ENCODE peak calls at places on chromosomes 3 and 15, in five cellular contexts. Z is AG09309; K is neural progenitor cell; C is CD8-positive, alpha-beta T cell; F is psoas muscle. W is an unnamed sample.

GRCh38 chr3:24416224-24416623 is 78.4 kb downstream of the THRB start:
- DNase-seq in Z (no peak), K (no peak), C (no peak), F (no peak), W (no peak)

GRCh38 chr3:12224181-12225147 is 64.4 kb upstream of the PPARG start:
- DNase-seq in Z (peak), K (peak), C (no peak), F (no peak), W (peak)

GRCh38 chr3:122793568-122794416 is at the start of gene HSPBAP1:
- DNase-seq in Z (peak), K (peak), C (peak), F (peak), W (peak)

GRCh38 chr3:129521702-129522101 is 6.7 kb upstream of the RHO start:
- DNase-seq in Z (no peak), K (no peak), C (no peak), F (no peak), W (no peak)

GRCh38 chr3:49133226-49133951 is 539 bp upstream of the LAMB2 start:
- DNase-seq in Z (peak), K (peak), C (no peak), F (peak), W (peak)

GRCh38 chr15:77028451-77029165 is 33.7 kb downstream of the PSTPIP1 start:
- DNase-seq in Z (no peak), K (no peak), C (no peak), F (no peak), W (no peak)

GRCh38 chr3:184683900-184684560 is 27.8 kb downstream of the MAGEF1 start:
- DNase-seq in Z (no peak), K (no peak), C (no peak), F (no peak), W (no peak)

GRCh38 chr3:171915275-171915674 is 72.1 kb downstream of the TMEM212 start:
- DNase-seq in Z (no peak), K (no peak), C (no peak), F (no peak), W (no peak)

GRCh38 chr15:75796321-75796720 is 46.9 kb upstream of the UBE2Q2 start:
- DNase-seq in Z (no peak), K (no peak), C (no peak), F (no peak), W (no peak)

GRCh38 chr15:80309769-80310384 is 57.9 kb upstream of the CTXND1 start:
- DNase-seq in Z (peak), K (peak), C (no peak), F (no peak), W (no peak)

GRCh38 chr3:41299036-41299435 is 99.7 kb downstream of the CTNNB1 start:
- DNase-seq in Z (no peak), K (no peak), C (no peak), F (no peak), W (no peak)

GRCh38 chr3:186722457-186722856 is 5.3 kb downstream of the KNG1 start:
- DNase-seq in Z (no peak), K (peak), C (no peak), F (no peak), W (no peak)

GRCh38 chr3:195265363-195265976 is 5.5 kb downstream of the XXYLT1 start:
- DNase-seq in Z (no peak), K (no peak), C (no peak), F (no peak), W (no peak)

GRCh38 chr3:72818092-72818721 is 30.0 kb downstream of the SHQ1 start:
- DNase-seq in Z (no peak), K (peak), C (no peak), F (no peak), W (no peak)

GRCh38 chr3:147369671-147370123 is 36.6 kb downstream of the ZIC4 start:
- DNase-seq in Z (no peak), K (peak), C (no peak), F (no peak), W (no peak)

GRCh38 chr3:111666041-111666735 is 71.0 kb upstream of the ZBED2 start:
- DNase-seq in Z (no peak), K (no peak), C (no peak), F (no peak), W (no peak)

GRCh38 chr3:127217594-127218456 is 24.9 kb downstream of the PRR23E start:
- DNase-seq in Z (peak), K (no peak), C (no peak), F (no peak), W (no peak)

GRCh38 chr3:131038326-131038725 is 11.6 kb downstream of the NEK11 start:
- DNase-seq in Z (no peak), K (no peak), C (no peak), F (no peak), W (no peak)

GRCh38 chr3:135240426-135240825 is 445.4 kb downstream of the EPHB1 start:
- DNase-seq in Z (no peak), K (peak), C (no peak), F (no peak), W (no peak)

GRCh38 chr3:151377768-151378385 is 6.7 kb downstream of the P2RY12 start:
- DNase-seq in Z (no peak), K (no peak), C (no peak), F (no peak), W (no peak)

GRCh38 chr15:45351229-45351628 is 27.1 kb downstream of the GATM start:
- DNase-seq in Z (no peak), K (no peak), C (no peak), F (no peak), W (no peak)

GRCh38 chr15:37698679-37699078 is 235.8 kb upstream of the TMCO5A start:
- DNase-seq in Z (no peak), K (no peak), C (no peak), F (no peak), W (no peak)

GRCh38 chr15:27549796-27550195 is 549.3 kb downstream of the OCA2 start:
- DNase-seq in Z (no peak), K (no peak), C (no peak), F (no peak), W (no peak)

GRCh38 chr3:13934813-13935212 is 54.9 kb upstream of the WNT7A start:
- DNase-seq in Z (no peak), K (no peak), C (no peak), F (no peak), W (no peak)

GRCh38 chr3:175234075-175234474 is 374.9 kb downstream of the NAALADL2 start:
- DNase-seq in Z (no peak), K (no peak), C (no peak), F (no peak), W (no peak)

GRCh38 chr3:120450261-120450913 is 405 bp downstream of the FSTL1 start:
- DNase-seq in Z (no peak), K (peak), C (no peak), F (peak), W (no peak)

GRCh38 chr3:86954226-86954625 is 36.7 kb downstream of the VGLL3 start:
- DNase-seq in Z (no peak), K (no peak), C (no peak), F (no peak), W (no peak)

GRCh38 chr15:65303687-65304392 is 637 bp upstream of the RNU5B-1 start:
- DNase-seq in Z (no peak), K (peak), C (no peak), F (peak), W (no peak)

GRCh38 chr3:169602482-169602881 is 61.0 kb downstream of the MECOM start:
- DNase-seq in Z (no peak), K (no peak), C (no peak), F (no peak), W (no peak)

GRCh38 chr3:49098429-49098828 is 4.6 kb upstream of the QRICH1 start:
- DNase-seq in Z (no peak), K (no peak), C (no peak), F (no peak), W (no peak)

GRCh38 chr15:58190419-58190818 is 52.2 kb downstream of the AQP9 start:
- DNase-seq in Z (no peak), K (no peak), C (no peak), F (no peak), W (no peak)

GRCh38 chr15:59659366-59659765 is 2.1 kb upstream of the GTF2A2 start:
- DNase-seq in Z (no peak), K (no peak), C (no peak), F (no peak), W (no peak)

GRCh38 chr15:38217788-38218609 is 34.6 kb upstream of the SPRED1 start:
- DNase-seq in Z (no peak), K (no peak), C (no peak), F (no peak), W (no peak)

GRCh38 chr15:58924326-58924725 is 9.2 kb downstream of the SLTM start:
- DNase-seq in Z (peak), K (no peak), C (no peak), F (no peak), W (no peak)

GRCh38 chr15:56234804-56235203 is 8.9 kb downstream of the RFX7 start:
- DNase-seq in Z (no peak), K (no peak), C (no peak), F (no peak), W (peak)

GRCh38 chr15:39583586-39584265 is 2.8 kb downstream of the THBS1 start:
- DNase-seq in Z (peak), K (peak), C (peak), F (no peak), W (no peak)

GRCh38 chr15:56918907-56919707 is 663 bp downstream of the TCF12 start:
- DNase-seq in Z (no peak), K (peak), C (peak), F (peak), W (no peak)

GRCh38 chr3:171307988-171308387 is 152.2 kb downstream of the TNIK start:
- DNase-seq in Z (no peak), K (no peak), C (no peak), F (no peak), W (no peak)

GRCh38 chr3:112974178-112974517 is 755 bp downstream of the CD200R1 start:
- DNase-seq in Z (no peak), K (no peak), C (no peak), F (no peak), W (no peak)
- H3K4me3 ChIP-seq in Z (no peak), K (no peak), C (peak), F (peak), W (no peak)

DNA sequence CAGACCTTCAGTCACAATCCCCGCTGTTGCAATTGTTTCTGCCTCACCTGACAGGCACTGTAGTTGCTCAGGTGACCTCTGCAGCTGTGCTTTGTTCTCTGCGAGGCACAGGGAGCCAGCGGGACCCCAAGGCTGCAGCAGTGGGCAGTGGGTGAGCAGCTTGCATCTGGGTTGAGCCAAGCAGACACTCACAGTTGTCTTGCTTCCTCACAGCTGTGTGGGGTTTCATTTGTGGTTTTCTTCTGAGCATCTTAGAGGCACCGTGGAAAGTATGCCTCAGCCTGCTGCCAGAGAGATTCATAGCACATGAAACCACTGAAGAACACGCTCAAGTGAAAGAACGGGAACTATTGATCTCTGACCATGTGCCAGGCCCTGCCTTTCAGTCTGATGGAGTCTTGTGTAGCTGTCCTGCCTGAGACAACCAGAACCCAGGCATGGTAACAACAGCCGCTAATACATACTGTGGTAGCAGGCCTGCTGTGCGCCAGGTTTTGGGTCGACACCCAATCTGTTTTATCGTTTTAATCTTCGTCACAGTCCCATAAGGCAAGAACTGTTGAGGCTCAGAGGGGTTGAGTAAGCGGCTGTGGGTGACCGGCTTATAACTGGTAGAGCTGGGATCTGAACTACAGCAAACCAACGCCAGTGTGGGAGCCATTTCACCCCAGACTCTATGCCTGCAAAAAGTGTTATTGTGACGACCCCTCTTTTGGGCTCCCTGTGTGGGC is 33.4 kb downstream of the GRK7 start:
- DNase-seq in Z (no peak), K (no peak), C (peak), F (no peak), W (peak)
- H3K4me3 ChIP-seq in Z (no peak), K (peak), C (peak), F (peak), W (peak)

DNA sequence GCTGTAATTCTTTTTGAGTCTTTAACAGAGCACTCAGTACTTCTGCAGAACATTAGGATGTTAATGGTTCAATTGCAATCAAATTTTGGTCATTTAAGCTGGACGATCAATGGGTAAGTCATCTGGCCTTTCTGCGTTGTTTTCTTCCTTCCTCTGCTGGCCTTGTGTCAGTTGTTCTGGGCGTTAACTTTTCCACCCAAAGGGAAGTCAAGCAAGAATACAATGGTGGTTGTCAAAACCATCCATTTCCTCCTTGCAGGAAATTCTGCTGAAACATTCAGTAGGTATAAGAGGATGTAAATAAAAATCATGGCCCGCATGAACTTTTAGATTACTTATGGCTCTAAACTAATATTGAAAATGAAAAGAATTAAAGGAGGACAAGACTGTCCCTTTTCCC is 584.0 kb downstream of the GRM7 start:
- DNase-seq in Z (no peak), K (no peak), C (no peak), F (no peak), W (no peak)
- H3K4me3 ChIP-seq in Z (no peak), K (no peak), C (no peak), F (no peak), W (no peak)

GRCh38 chr3:182392182-182392917 is 401.0 kb upstream of the ATP11B start:
- DNase-seq in Z (no peak), K (no peak), C (no peak), F (no peak), W (no peak)

GRCh38 chr3:182393151-182393550 is 400.2 kb upstream of the ATP11B start:
- DNase-seq in Z (no peak), K (no peak), C (no peak), F (no peak), W (no peak)

GRCh38 chr3:182389041-182389815 is 404.1 kb upstream of the ATP11B start:
- DNase-seq in Z (no peak), K (no peak), C (no peak), F (no peak), W (no peak)

GRCh38 chr3:182397164-182397563 is 396.1 kb upstream of the ATP11B start:
- DNase-seq in Z (no peak), K (no peak), C (no peak), F (no peak), W (no peak)

GRCh38 chr3:182393830-182394367 is 399.4 kb upstream of the ATP11B start:
- DNase-seq in Z (no peak), K (no peak), C (no peak), F (no peak), W (no peak)
- H3K4me3 ChIP-seq in Z (no peak), K (no peak), C (no peak), F (no peak), W (no peak)

GRCh38 chr15:78051622-78052405 is 25.7 kb downstream of the TBC1D2B start:
- DNase-seq in Z (no peak), K (no peak), C (no peak), F (no peak), W (no peak)
- H3K4me3 ChIP-seq in Z (no peak), K (no peak), C (no peak), F (no peak), W (no peak)

DNA sequence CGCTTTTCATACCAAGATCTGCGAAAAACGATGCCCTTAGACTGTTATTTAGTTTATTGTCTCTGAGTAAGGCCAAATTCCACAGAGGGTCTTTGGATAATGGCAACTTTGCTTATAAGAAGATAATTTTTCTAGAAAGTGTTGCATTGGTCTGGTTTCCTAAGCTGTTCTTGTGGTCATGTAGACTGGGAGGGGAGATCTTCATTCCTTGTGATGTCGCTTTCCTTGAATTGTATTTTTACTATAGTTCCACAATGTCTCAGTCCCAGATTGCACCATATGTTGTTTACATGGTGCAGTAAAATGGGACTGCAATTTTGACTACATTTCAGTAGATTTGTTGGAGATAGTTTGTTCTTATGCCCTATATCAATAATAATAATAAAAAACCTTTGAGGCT is 28.8 kb upstream of the ST3GAL6 start:
- DNase-seq in Z (no peak), K (no peak), C (no peak), F (no peak), W (no peak)
- H3K4me3 ChIP-seq in Z (no peak), K (peak), C (no peak), F (peak), W (no peak)

GRCh38 chr3:191119415-191120295 is 79.4 kb upstream of the OSTN start:
- DNase-seq in Z (no peak), K (peak), C (no peak), F (no peak), W (no peak)

GRCh38 chr3:191120447-191121304 is 78.4 kb upstream of the OSTN start:
- DNase-seq in Z (no peak), K (no peak), C (no peak), F (no peak), W (no peak)

GRCh38 chr3:191123231-191123630 is 75.8 kb upstream of the OSTN start:
- DNase-seq in Z (no peak), K (no peak), C (no peak), F (no peak), W (no peak)
- H3K4me3 ChIP-seq in Z (no peak), K (no peak), C (no peak), F (no peak), W (no peak)

DNA sequence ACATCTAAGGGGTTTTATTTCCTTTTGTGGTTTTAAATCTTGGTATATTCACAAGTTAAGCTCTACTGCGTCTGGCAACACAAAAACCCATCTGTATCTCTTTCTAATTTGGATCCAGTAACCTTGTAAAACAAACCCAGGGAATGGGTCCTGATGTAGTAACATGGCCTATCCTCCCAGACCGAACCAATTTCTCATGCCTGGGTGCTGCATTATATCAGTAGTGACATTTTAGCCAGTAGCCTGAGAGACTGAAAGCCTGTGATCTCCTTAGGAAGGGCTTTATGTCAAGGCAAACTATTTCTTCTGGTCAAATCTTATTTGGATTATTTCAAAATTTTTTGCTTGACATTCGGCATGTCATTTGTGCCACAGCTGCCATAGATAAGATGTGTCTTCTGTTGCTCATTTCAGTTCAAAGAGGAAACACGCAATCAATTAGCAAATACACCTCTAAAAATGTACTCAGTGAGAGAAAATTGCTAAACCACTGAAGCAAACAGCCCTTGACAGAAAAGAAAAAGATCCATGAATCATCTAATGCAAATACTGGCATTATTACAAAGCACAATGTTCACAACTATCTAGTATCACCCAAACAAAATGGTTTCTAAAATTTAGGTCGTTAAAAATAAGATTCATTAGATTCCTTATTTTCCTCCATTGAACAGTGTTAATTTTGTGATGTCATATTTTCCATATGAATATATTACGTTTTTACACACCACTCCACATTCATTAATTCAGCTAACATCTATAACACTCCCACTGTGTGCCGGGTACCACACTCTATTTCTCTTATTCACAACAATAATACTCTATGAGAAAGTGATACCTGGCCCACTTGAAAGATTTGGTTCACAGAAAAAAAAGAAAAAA is 4.0 kb downstream of the NPTN start:
- DNase-seq in Z (no peak), K (no peak), C (no peak), F (no peak), W (no peak)
- H3K4me3 ChIP-seq in Z (no peak), K (no peak), C (no peak), F (no peak), W (no peak)

DNA sequence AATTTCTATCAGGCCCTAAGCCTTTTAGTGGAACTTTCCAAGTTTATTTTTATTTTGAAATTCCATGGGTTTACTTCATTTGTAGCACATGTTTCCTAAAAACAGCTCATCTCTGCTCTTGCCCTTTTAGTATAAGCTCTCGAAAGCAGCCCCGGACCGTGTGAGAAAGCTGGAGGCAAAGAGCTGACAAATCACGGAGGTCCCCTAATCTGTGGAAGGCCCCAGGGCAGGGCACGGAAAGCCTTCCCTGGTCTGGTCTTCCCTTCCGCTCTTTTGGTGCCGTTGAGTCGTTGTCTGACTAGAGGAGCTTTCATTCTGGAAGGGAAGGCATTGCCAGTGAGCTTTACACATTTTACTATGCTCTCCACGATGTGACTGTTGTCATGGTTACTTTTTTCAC is 71.8 kb downstream of the CYP19A1 start:
- DNase-seq in Z (no peak), K (peak), C (no peak), F (no peak), W (no peak)
- H3K4me3 ChIP-seq in Z (peak), K (peak), C (no peak), F (peak), W (peak)

W was measured in skeletal muscle cell.